ENCODE peak calls at places on chromosome 17, in seven cellular contexts. P is left ventricle myocardium inferior; V is bronchial epithelial cell; U is cardiac muscle cell; T is breast epithelium; O is Caco-2; M is CD8-positive, alpha-beta T cell. A is an unnamed sample.

GRCh38 chr17:14331982-14332298 is 31.1 kb downstream of the HS3ST3B1 start:
- DNase-seq in P (no peak), V (no peak), U (no peak), T (no peak), O (no peak), M (no peak), A (no peak)

GRCh38 chr17:3695129-3695722 is 729 bp downstream of the P2RX5 start:
- DNase-seq in P (peak; percentile 58), V (no peak), U (no peak), T (no peak), O (no peak), M (no peak), A (no peak)

GRCh38 chr17:3802461-3803307 is 1.7 kb upstream of the ITGAE start:
- DNase-seq in P (no peak), V (peak; percentile 44), U (peak; percentile 85), T (peak; percentile 29), O (no peak), M (no peak), A (no peak)

GRCh38 chr17:66840061-66840460 is 5.1 kb downstream of the CACNG5 start:
- DNase-seq in P (no peak), V (no peak), U (no peak), T (no peak), O (peak; percentile 5), M (no peak), A (no peak)

GRCh38 chr17:59435238-59435637 is 103.8 kb downstream of the YPEL2 start:
- DNase-seq in P (no peak), V (peak; percentile 96), U (peak; percentile 82), T (no peak), O (no peak), M (no peak), A (no peak)

GRCh38 chr17:36980281-36980761 is 31.6 kb downstream of the AATF start:
- DNase-seq in P (no peak), V (peak; percentile 25), U (peak; percentile 44), T (no peak), O (no peak), M (no peak), A (no peak)

GRCh38 chr17:2453325-2453724 is 52.5 kb upstream of the MNT start:
- DNase-seq in P (no peak), V (peak; percentile 12), U (no peak), T (no peak), O (no peak), M (no peak), A (no peak)

GRCh38 chr17:73343168-73343634 is 31.4 kb upstream of the CDC42EP4 start:
- DNase-seq in P (peak; percentile 69), V (no peak), U (peak; percentile 93), T (peak; percentile 59), O (no peak), M (no peak), A (no peak)

GRCh38 chr17:20026960-20027359 is 17.8 kb downstream of the SPECC1 start:
- DNase-seq in P (no peak), V (peak; percentile 30), U (no peak), T (no peak), O (no peak), M (no peak), A (no peak)

GRCh38 chr17:63675231-63675606 is 24.7 kb downstream of the LIMD2 start:
- DNase-seq in P (no peak), V (peak; percentile 45), U (peak; percentile 52), T (no peak), O (no peak), M (no peak), A (no peak)

GRCh38 chr17:41061969-41062368 is 2.1 kb upstream of the KRTAP2-3 start:
- DNase-seq in P (no peak), V (peak; percentile 62), U (peak; percentile 47), T (no peak), O (no peak), M (no peak), A (no peak)

GRCh38 chr17:39400547-39401411 is 647 bp downstream of the FBXL20 start:
- DNase-seq in P (peak; percentile 24), V (peak; percentile 15), U (peak; percentile 11), T (no peak), O (no peak), M (no peak), A (peak; percentile 74)

GRCh38 chr17:63203652-63204051 is 237.6 kb downstream of the TANC2 start:
- DNase-seq in P (no peak), V (no peak), U (no peak), T (no peak), O (no peak), M (no peak), A (no peak)

GRCh38 chr17:836154-836553 is 54.0 kb downstream of the MRM3 start:
- DNase-seq in P (no peak), V (no peak), U (no peak), T (peak; percentile 34), O (no peak), M (no peak), A (no peak)

GRCh38 chr17:61720016-61720795 is 129.2 kb upstream of the NACA2 start:
- DNase-seq in P (no peak), V (peak; percentile 20), U (peak; percentile 21), T (no peak), O (no peak), M (no peak), A (no peak)

GRCh38 chr17:41635121-41636097 is 11.0 kb upstream of the KRT17 start:
- DNase-seq in P (peak; percentile 51), V (no peak), U (peak; percentile 26), T (no peak), O (no peak), M (no peak), A (no peak)

GRCh38 chr17:52148969-52149351 is 9.6 kb downstream of the CA10 start:
- DNase-seq in P (no peak), V (peak; percentile 87), U (no peak), T (no peak), O (no peak), M (no peak), A (no peak)

GRCh38 chr17:72266099-72266852 is 145.5 kb downstream of the SOX9 start:
- DNase-seq in P (no peak), V (peak; percentile 50), U (no peak), T (peak; percentile 33), O (no peak), M (no peak), A (no peak)

GRCh38 chr17:17812211-17813054 is 24.4 kb downstream of the SREBF1 start:
- DNase-seq in P (peak; percentile 79), V (peak; percentile 40), U (peak; percentile 75), T (peak; percentile 69), O (peak; percentile 66), M (peak; percentile 61), A (peak; percentile 86)

GRCh38 chr17:32627233-32628008 is 140.6 kb downstream of the CDK5R1 start:
- DNase-seq in P (no peak), V (peak; percentile 33), U (peak; percentile 35), T (no peak), O (no peak), M (no peak), A (no peak)

GRCh38 chr17:82687375-82687861 is 11.1 kb downstream of the RAB40B start:
- DNase-seq in P (no peak), V (peak; percentile 51), U (no peak), T (peak; percentile 92), O (no peak), M (no peak), A (no peak)

GRCh38 chr17:74437702-74438101 is 5.8 kb downstream of the GPRC5C start:
- DNase-seq in P (no peak), V (no peak), U (no peak), T (no peak), O (no peak), M (no peak), A (no peak)

GRCh38 chr17:9475259-9475658 is 100.4 kb downstream of the STX8 start:
- DNase-seq in P (no peak), V (no peak), U (peak; percentile 27), T (no peak), O (no peak), M (no peak), A (no peak)

GRCh38 chr17:66152756-66153155 is 39.2 kb downstream of the CEP112 start:
- DNase-seq in P (no peak), V (peak; percentile 8), U (peak; percentile 31), T (no peak), O (no peak), M (no peak), A (no peak)

GRCh38 chr17:13601776-13602551 is at the start of gene HS3ST3A1:
- DNase-seq in P (peak; percentile 33), V (peak; percentile 10), U (peak; percentile 90), T (no peak), O (no peak), M (no peak), A (peak; percentile 66)

GRCh38 chr17:32933881-32934280 is 5.9 kb downstream of the TMEM98 start:
- DNase-seq in P (no peak), V (no peak), U (no peak), T (no peak), O (no peak), M (no peak), A (no peak)

GRCh38 chr17:1905190-1905919 is 75.5 kb downstream of the RPA1 start:
- DNase-seq in P (no peak), V (no peak), U (no peak), T (no peak), O (no peak), M (no peak), A (no peak)

GRCh38 chr17:38660097-38661026 is 14.4 kb downstream of the EPOP start:
- DNase-seq in P (no peak), V (no peak), U (no peak), T (no peak), O (peak; percentile 27), M (no peak), A (no peak)

GRCh38 chr17:81210868-81211267 is 11.9 kb downstream of the CEP131 start:
- DNase-seq in P (no peak), V (no peak), U (no peak), T (no peak), O (no peak), M (no peak), A (no peak)

GRCh38 chr17:78359936-78360370 is at the start of gene SOCS3:
- DNase-seq in P (peak; percentile 95), V (peak; percentile 86), U (peak; percentile 99), T (peak; percentile 97), O (peak; percentile 97), M (peak; percentile 94), A (peak; percentile 99)
- H3K27me3 ChIP-seq in P (no peaks in the 10 kb centered on the region), V (peaks cover 4% of the 10 kb centered on the region), U (no peaks in the 10 kb centered on the region), T (no peaks in the 10 kb centered on the region), O (no peaks in the 10 kb centered on the region), M (no peaks in the 10 kb centered on the region), A (no peaks in the 10 kb centered on the region)

DNA sequence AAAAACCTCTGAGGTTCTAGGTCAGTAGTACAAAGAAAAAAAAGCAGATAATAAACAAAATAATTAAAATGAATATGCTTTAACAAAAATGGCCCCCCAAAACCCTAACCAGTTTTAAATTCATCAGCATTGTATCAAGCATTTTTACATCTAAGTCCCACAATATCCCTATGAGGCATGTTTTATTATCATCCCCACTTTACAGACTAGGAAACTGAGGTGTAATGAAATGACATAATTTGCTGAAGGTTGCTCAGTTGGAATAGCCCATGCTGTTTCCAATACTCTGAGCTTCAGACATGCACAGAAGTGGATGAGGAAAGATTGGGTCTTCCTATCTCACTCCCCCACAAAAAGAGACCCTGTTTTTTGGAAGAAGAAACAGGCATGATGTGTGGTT is 88.3 kb downstream of the SNX11 start:
- DNase-seq in P (no peak), V (no peak), U (no peak), T (no peak), O (no peak), M (no peak), A (no peak)
- TF ChIP-seq CTCF in P (no peak), V (no peak), U (no peak), T (no peak), O (no peak), M (no peak), A (no peak)

GRCh38 chr17:34582185-34582900 is 3.0 kb downstream of the TMEM132E start:
- DNase-seq in P (no peak), V (no peak), U (no peak), T (no peak), O (no peak), M (no peak), A (peak; percentile 51)
- H3K27me3 ChIP-seq in P (peaks cover 100% of the 10 kb centered on the region), V (peaks cover 57% of the 10 kb centered on the region), U (peaks cover 85% of the 10 kb centered on the region), T (peaks cover 6% of the 10 kb centered on the region), O (peaks cover 2% of the 10 kb centered on the region), M (peaks cover 31% of the 10 kb centered on the region), A (peaks cover 84% of the 10 kb centered on the region)

GRCh38 chr17:6853764-6854442 is 22.4 kb upstream of the TEKT1 start:
- DNase-seq in P (no peak), V (peak; percentile 56), U (no peak), T (no peak), O (no peak), M (no peak), A (no peak)
- TF ChIP-seq CTCF in P (peak; percentile 21), V (peak; percentile 61), U (peak; percentile 40), T (peak; percentile 36), O (no peak), M (no peak), A (peak; percentile 19)

A was measured in upper lobe of right lung.